ENCODE peak calls at places on chromosomes 7 and 10, in four cellular contexts. P is tibial artery, E is HCT116, C is GM06990. M is an unnamed sample.
A peak's percentile ranks its signal among the peaks of the same experiment; 100 is the strongest.

GRCh38 chr7:2263176-2263575 is 21.1 kb downstream of the NUDT1 start:
- DNase-seq in P (no peak), E (no peak), C (no peak), M (no peak)

GRCh38 chr10:121138112-121138860 is 287.1 kb downstream of the WDR11 start:
- DNase-seq in P (no peak), E (no peak), C (no peak), M (no peak)

GRCh38 chr7:137390076-137390475 is 46.5 kb upstream of the PTN start:
- DNase-seq in P (no peak), E (no peak), C (no peak), M (no peak)

GRCh38 chr7:50662059-50662689 is 97.0 kb upstream of the DDC start:
- DNase-seq in P (peak; percentile 17), E (no peak), C (no peak), M (no peak)

GRCh38 chr10:33521062-33521461 is 186.6 kb upstream of the NRP1 start:
- DNase-seq in P (no peak), E (no peak), C (no peak), M (no peak)

GRCh38 chr7:964401-965231 is 10.1 kb upstream of the ADAP1 start:
- DNase-seq in P (peak; percentile 72), E (no peak), C (no peak), M (no peak)

GRCh38 chr7:117034851-117035462 is 81.7 kb downstream of the ST7 start:
- DNase-seq in P (no peak), E (no peak), C (no peak), M (no peak)

GRCh38 chr10:88114368-88114767 is 250.9 kb downstream of the PTEN start:
- DNase-seq in P (peak; percentile 43), E (peak; percentile 35), C (no peak), M (no peak)

GRCh38 chr7:2641406-2642393 is 9.9 kb downstream of the TTYH3 start:
- DNase-seq in P (peak; percentile 83), E (no peak), C (peak; percentile 76), M (peak; percentile 85)

DNA sequence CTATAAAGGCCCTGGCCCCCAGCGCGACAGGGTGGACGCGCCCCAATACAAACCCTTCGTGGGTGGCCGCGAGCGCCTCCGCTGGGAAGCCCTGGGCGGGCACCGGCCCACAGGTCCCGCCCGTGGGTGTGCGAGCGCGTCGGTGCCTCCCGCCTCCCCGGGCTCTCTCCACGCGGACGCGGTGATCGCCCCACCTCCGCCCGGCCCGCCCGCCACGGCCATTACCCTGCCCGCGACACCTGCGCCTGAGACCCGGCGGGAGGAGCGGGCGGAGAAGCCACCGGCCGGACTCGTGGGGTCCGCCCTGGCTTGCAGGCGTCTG is 81.2 kb downstream of the PAX2 start:
- DNase-seq in P (no peak), E (no peak), C (no peak), M (no peak)
- H3K4me3 ChIP-seq in P (peak overlapping the region; percentile 9), E (peak overlapping the region; percentile 51), C (peak overlapping the region; percentile 3), M (peak overlapping the region; percentile 72)

GRCh38 chr10:105971460-105971859 is 1193.0 kb downstream of the SORCS1 start:
- DNase-seq in P (no peak), E (no peak), C (no peak), M (no peak)

GRCh38 chr10:105973912-105974311 is 1190.6 kb downstream of the SORCS1 start:
- DNase-seq in P (no peak), E (no peak), C (no peak), M (no peak)

GRCh38 chr10:105969884-105970377 is 1194.6 kb downstream of the SORCS1 start:
- DNase-seq in P (no peak), E (no peak), C (no peak), M (no peak)

GRCh38 chr10:105973252-105973877 is 1191.1 kb downstream of the SORCS1 start:
- DNase-seq in P (no peak), E (no peak), C (no peak), M (no peak)

DNA sequence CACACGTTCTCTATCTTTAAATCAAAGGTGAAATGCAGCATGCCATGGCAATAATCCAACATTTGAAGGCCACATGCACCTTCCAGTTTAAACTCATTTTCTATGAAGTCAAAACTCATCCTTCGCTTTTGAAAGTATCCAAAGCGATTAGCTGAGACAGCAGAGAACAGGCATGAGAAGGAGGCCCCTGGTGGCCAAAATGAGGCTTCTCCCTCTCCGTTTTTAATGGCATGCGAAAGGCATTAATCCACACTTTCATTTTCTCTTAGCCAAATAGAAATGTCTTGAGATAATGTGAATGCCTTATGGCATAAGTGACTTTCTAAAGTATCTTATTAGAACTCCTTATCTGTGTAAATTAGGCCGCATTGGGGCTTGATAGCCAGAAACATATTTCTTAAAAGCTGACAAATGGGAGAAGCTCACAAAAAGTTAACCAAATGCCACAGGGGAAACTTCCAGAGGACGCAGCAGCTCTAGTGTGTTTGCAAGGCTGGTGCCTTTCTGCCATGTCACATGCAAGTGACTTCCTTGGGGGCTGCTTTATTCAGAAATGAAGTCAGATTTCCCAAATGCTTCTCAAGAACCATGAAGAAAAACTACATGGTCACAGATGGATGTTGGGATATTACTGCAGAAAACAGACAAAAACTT is 1189.6 kb downstream of the SORCS1 start:
- DNase-seq in P (no peak), E (no peak), C (no peak), M (no peak)
- TF ChIP-seq CTCF in P (peak; percentile 46), E (peak; percentile 12), C (peak; percentile 71), M (peak; percentile 43)

DNA sequence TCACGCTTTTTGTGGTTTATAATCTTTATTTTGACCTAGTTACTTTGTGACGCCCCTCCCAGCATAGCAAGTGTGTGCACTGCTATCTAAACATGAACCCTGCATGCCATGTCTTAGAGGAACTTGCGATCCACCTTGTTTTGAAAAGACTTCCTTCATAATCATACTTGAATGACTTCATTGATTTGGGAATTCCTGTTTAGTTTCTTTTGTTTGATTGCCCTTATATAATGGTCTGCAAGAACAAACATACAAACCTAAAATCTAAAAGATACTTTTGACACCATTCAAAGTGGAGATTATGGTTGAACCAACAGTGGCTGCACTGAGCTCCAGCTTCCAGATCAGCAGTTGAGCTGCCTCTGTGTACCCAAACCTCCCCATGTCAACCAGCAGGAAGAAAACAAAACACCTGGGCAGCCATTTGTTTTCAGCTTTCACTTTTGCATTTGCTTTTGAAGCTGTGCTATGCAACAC is 132.6 kb downstream of the CELF2 start:
- DNase-seq in P (no peak), E (no peak), C (no peak), M (no peak)
- H3K4me3 ChIP-seq in P (no peak overlapping the region), E (no peak overlapping the region), C (no peak overlapping the region), M (no peak overlapping the region)

GRCh38 chr7:91869661-91870060 is 10.8 kb downstream of the MTERF1 start:
- DNase-seq in P (no peak), E (no peak), C (no peak), M (no peak)
- TF ChIP-seq CTCF in P (no peak), E (peak; percentile 14), C (no peak), M (no peak)

DNA sequence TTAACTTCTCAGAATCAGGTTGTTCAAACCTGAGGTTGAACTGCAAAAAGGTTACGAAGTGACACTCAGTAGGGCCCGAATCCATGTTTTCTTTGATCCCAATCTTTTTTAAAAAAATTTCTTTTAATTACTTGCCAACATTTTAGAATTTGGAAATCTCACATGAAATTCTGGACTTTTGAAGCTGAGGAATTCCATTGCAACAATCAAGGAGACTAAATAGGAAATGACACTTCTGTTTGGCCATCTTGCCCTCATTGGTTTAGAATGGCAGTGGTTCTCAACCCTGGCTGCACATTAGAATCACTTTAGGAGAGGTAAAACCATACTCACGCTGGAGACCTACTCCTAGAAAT is 471 bp upstream of the TOMM7 start:
- DNase-seq in P (no peak), E (no peak), C (no peak), M (no peak)
- H3K4me3 ChIP-seq in P (peak overlapping the region; percentile 88), E (peak overlapping the region; percentile 61), C (peak overlapping the region; percentile 43), M (peak overlapping the region; percentile 93)

GRCh38 chr10:119030421-119031250 is 1.1 kb downstream of the NANOS1 start:
- DNase-seq in P (no peak), E (peak; percentile 64), C (peak; percentile 82), M (no peak)

GRCh38 chr10:119031496-119032059 is 2.1 kb downstream of the NANOS1 start:
- DNase-seq in P (no peak), E (no peak), C (no peak), M (no peak)

GRCh38 chr10:119026301-119027110 is 3.0 kb upstream of the NANOS1 start:
- DNase-seq in P (no peak), E (no peak), C (no peak), M (no peak)

GRCh38 chr10:119029613-119030420 is at the start of gene NANOS1:
- DNase-seq in P (no peak), E (no peak), C (peak; percentile 50), M (no peak)

DNA sequence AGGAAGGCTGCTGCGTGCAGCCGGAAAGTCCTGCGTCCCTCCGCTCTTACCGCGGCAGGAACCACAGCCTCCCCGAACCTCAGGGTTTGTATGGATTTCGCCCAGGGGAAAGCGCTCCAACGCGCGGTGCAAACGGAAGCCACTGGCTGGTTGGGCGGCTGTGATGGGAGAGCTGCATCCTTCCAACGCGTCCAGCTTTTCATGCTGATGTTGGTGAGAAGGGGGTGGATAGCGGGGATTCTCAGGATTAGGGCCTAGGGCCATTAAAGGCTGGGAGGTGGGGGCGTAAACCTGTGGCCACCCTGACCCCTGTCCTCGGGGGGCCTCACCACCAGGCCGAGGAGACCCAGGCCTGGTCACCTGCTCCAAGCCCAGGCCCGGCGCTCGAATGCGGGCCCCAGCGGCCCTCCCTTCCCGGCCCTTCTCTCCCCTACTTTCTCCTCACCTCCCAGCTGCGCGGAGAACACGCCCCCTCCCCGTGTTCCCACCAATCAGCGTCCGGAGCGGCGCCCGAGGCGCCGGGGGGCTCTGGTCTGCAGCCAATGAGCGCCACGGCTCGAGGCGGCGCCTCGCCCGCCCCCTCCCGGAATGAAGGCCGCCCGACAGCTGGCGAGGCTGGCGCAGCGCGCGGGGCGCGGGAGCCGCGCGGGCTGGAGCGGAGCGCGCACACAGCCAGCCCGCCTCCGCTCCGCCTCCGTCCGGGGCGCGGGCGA is 458 bp upstream of the NANOS1 start:
- DNase-seq in P (peak; percentile 79), E (peak; percentile 85), C (peak; percentile 90), M (peak; percentile 77)
- TF ChIP-seq CTCF in P (peak; percentile 16), E (no peak), C (no peak), M (no peak)

GRCh38 chr7:108420482-108420908 is 35.7 kb downstream of the NRCAM start:
- DNase-seq in P (no peak), E (no peak), C (peak; percentile 43), M (no peak)
- H3K4me3 ChIP-seq in P (no peak overlapping the region), E (no peak overlapping the region), C (no peak overlapping the region), M (no peak overlapping the region)

M was measured in thoracic aorta.